ENCODE peak calls at places on chromosomes 13 and 19, in eight cellular contexts. N is head of caudate nucleus; Y is hepatocyte; E is MCF 10A; L is OCI-LY7; X is stimulated activated CD8-positive, alpha-beta memory T cell treated with anti-CD3 and anti-CD28 coated beads, Interleukin-12 subunit alpha, Interleukin-12 subunit beta, amount 100 ng/mL, for 4 hours; S is CD4-positive, alpha-beta memory T cell; O is HT1080. T is an unnamed sample.

GRCh38 chr19:51091895-51092873 is 9.5 kb upstream of the KLK14 start:
- DNase-seq in S (no peak), L (no peak), N (no peak), X (no peak), E (no peak), Y (no peak), O (no peak), T (no peak)

GRCh38 chr19:57171551-57172081 is 4.3 kb upstream of the DUXA start:
- DNase-seq in Y (peak), O (no peak), E (peak), N (peak), L (no peak), X (no peak), S (peak), T (peak)

GRCh38 chr13:44140146-44140545 is 233.5 kb upstream of the SERP2 start:
- DNase-seq in S (no peak), Y (peak), N (no peak), L (no peak), X (no peak), E (no peak), O (no peak), T (no peak)

GRCh38 chr19:47005164-47005641 is 14.4 kb upstream of the NPAS1 start:
- DNase-seq in E (no peak), L (no peak), Y (no peak), X (no peak), N (no peak), O (no peak), S (no peak), T (no peak)

GRCh38 chr19:2613507-2614295 is 88.8 kb downstream of the GNG7 start:
- DNase-seq in S (peak), E (peak), X (peak), Y (peak), L (peak), O (no peak), N (no peak), T (no peak)

GRCh38 chr19:41479757-41480191 is 36.8 kb downstream of the ERICH4 start:
- DNase-seq in X (no peak), L (no peak), Y (no peak), O (peak), S (no peak), E (peak), N (no peak), T (no peak)

GRCh38 chr13:107650081-107650701 is 565.1 kb downstream of the LIG4 start:
- DNase-seq in N (peak), L (peak), O (peak), S (no peak), Y (peak), E (peak), X (no peak), T (peak)

GRCh38 chr13:93767917-93768422 is 541.4 kb downstream of the GPC6 start:
- DNase-seq in S (no peak), L (no peak), X (no peak), E (no peak), O (no peak), Y (peak), N (no peak), T (no peak)

GRCh38 chr19:19657397-19657783 is 6.1 kb downstream of the ATP13A1 start:
- DNase-seq in X (no peak), O (no peak), E (no peak), Y (no peak), N (peak), S (no peak), L (no peak), T (peak)

GRCh38 chr13:74101436-74101835 is 32.8 kb downstream of the KLF12 start:
- DNase-seq in S (no peak), O (no peak), X (no peak), Y (no peak), L (no peak), N (no peak), E (no peak), T (no peak)

GRCh38 chr19:47247308-47247990 is 8.9 kb upstream of the CCDC9 start:
- DNase-seq in S (peak), E (peak), O (peak), X (peak), N (peak), Y (peak), L (peak), T (no peak)

GRCh38 chr19:45668342-45668871 is 386 bp downstream of the GIPR start:
- DNase-seq in Y (no peak), O (no peak), E (no peak), X (peak), N (no peak), L (no peak), S (peak), T (no peak)

GRCh38 chr19:29785955-29786589 is 25.7 kb upstream of the CCNE1 start:
- DNase-seq in L (peak), S (no peak), E (no peak), Y (no peak), X (no peak), O (peak), N (no peak), T (peak)

GRCh38 chr13:76677047-76677446 is 209.2 kb downstream of the KCTD12 start:
- DNase-seq in O (no peak), Y (no peak), L (no peak), X (no peak), E (no peak), N (no peak), S (no peak), T (no peak)

GRCh38 chr19:2208975-2209374 is 27.2 kb downstream of the PLEKHJ1 start:
- DNase-seq in O (no peak), N (no peak), X (no peak), Y (no peak), E (no peak), L (no peak), S (no peak), T (no peak)

GRCh38 chr19:47221080-47221841 is 9.7 kb downstream of the BBC3 start:
- DNase-seq in S (no peak), L (no peak), O (no peak), E (no peak), N (no peak), X (no peak), Y (no peak), T (no peak)

GRCh38 chr19:8615813-8616596 is 5.5 kb upstream of the ADAMTS10 start:
- DNase-seq in O (peak), X (no peak), S (peak), N (no peak), E (peak), L (peak), Y (peak), T (no peak)

GRCh38 chr13:111541752-111542529 is 221.5 kb downstream of the TEX29 start:
- DNase-seq in N (no peak), E (no peak), Y (no peak), X (no peak), L (no peak), S (no peak), O (no peak), T (no peak)

GRCh38 chr13:112768795-112769411 is 79.1 kb downstream of the ATP11A start:
- DNase-seq in X (peak), O (no peak), L (no peak), S (peak), E (peak), N (no peak), Y (no peak), T (no peak)

GRCh38 chr13:43698009-43698408 is 88.8 kb downstream of the ENOX1 start:
- DNase-seq in X (no peak), S (no peak), N (no peak), Y (no peak), L (no peak), O (no peak), E (no peak), T (no peak)

GRCh38 chr13:109182777-109183465 is 553.5 kb downstream of the MYO16 start:
- DNase-seq in S (no peak), X (no peak), E (no peak), Y (no peak), O (no peak), N (no peak), L (no peak), T (no peak)

GRCh38 chr13:109211616-109212015 is 574.8 kb downstream of the IRS2 start:
- DNase-seq in E (peak), N (no peak), L (no peak), Y (no peak), X (no peak), O (no peak), S (no peak), T (peak)

GRCh38 chr13:41864658-41865057 is 96.3 kb downstream of the VWA8 start:
- DNase-seq in X (no peak), O (no peak), Y (no peak), S (no peak), E (peak), L (no peak), N (no peak), T (no peak)

GRCh38 chr19:14118165-14119051 is 846 bp upstream of the PRKACA start:
- DNase-seq in L (no peak), X (peak), S (peak), N (peak), E (peak), O (no peak), Y (peak), T (no peak)

GRCh38 chr13:93446256-93446655 is 219.6 kb downstream of the GPC6 start:
- DNase-seq in N (no peak), Y (no peak), S (no peak), L (no peak), X (no peak), E (no peak), O (no peak), T (no peak)

GRCh38 chr13:101529419-101529818 is 76.9 kb downstream of the ITGBL1 start:
- DNase-seq in S (peak), O (peak), N (peak), L (no peak), X (no peak), Y (no peak), E (peak), T (no peak)

GRCh38 chr19:30155529-30156200 is 213.6 kb downstream of the URI1 start:
- DNase-seq in L (no peak), S (no peak), E (no peak), Y (no peak), X (no peak), N (no peak), O (no peak), T (no peak)

GRCh38 chr13:28339419-28339818 is 155.5 kb downstream of the FLT1 start:
- DNase-seq in S (no peak), E (no peak), L (no peak), X (no peak), O (no peak), N (no peak), Y (no peak), T (no peak)

T was measured in H54.